ENCODE peak calls at places on chromosomes 1 and 21, in seven cellular contexts. V, J, G, X, N, Q and O are unnamed samples.

GRCh38 chr1:175072131-175072941 is 4.7 kb downstream of the TNN start:
- DNase-seq in V (peak; percentile 59), J (peak; percentile 47), G (peak; percentile 49), X (peak; percentile 5), N (peak; percentile 58), Q (no peak), O (peak; percentile 58)

GRCh38 chr1:35555212-35555584 is 2.0 kb downstream of the KIAA0319L start:
- DNase-seq in V (no peak), J (no peak), G (no peak), X (no peak), N (no peak), Q (no peak), O (no peak)

GRCh38 chr1:212035835-212036605 is 472 bp downstream of the DTL start:
- DNase-seq in V (no peak), J (no peak), G (no peak), X (no peak), N (no peak), Q (no peak), O (no peak)

GRCh38 chr1:201266774-201267173 is 16.5 kb upstream of the PKP1 start:
- DNase-seq in V (no peak), J (peak; percentile 87), G (no peak), X (peak; percentile 4), N (no peak), Q (no peak), O (peak; percentile 86)

GRCh38 chr1:167881786-167882185 is 32.1 kb downstream of the ADCY10 start:
- DNase-seq in V (no peak), J (peak; percentile 53), G (no peak), X (no peak), N (no peak), Q (no peak), O (no peak)

GRCh38 chr1:57889686-57890360 is 466.0 kb upstream of the DAB1 start:
- DNase-seq in V (no peak), J (no peak), G (no peak), X (no peak), N (no peak), Q (no peak), O (no peak)

GRCh38 chr1:115364044-115364775 is 26.2 kb upstream of the NGF start:
- DNase-seq in V (no peak), J (peak; percentile 70), G (peak; percentile 46), X (no peak), N (peak; percentile 58), Q (no peak), O (peak; percentile 66)

GRCh38 chr1:157252473-157252872 is 114.3 kb upstream of the ETV3 start:
- DNase-seq in V (no peak), J (no peak), G (no peak), X (no peak), N (no peak), Q (no peak), O (no peak)

GRCh38 chr1:216739771-216740170 is 16.5 kb upstream of the ESRRG start:
- DNase-seq in V (no peak), J (no peak), G (no peak), X (no peak), N (no peak), Q (no peak), O (no peak)

GRCh38 chr1:62263006-62263812 is 56.0 kb downstream of the KANK4 start:
- DNase-seq in V (no peak), J (no peak), G (no peak), X (no peak), N (no peak), Q (no peak), O (no peak)

GRCh38 chr21:43345746-43346409 is 81.1 kb downstream of the SIK1 start:
- DNase-seq in V (no peak), J (peak; percentile 34), G (no peak), X (no peak), N (no peak), Q (no peak), O (no peak)

GRCh38 chr1:63691672-63692425 is 82.0 kb upstream of the ROR1 start:
- DNase-seq in V (peak; percentile 86), J (peak; percentile 82), G (peak; percentile 65), X (peak; percentile 83), N (peak; percentile 42), Q (no peak), O (peak; percentile 84)

GRCh38 chr1:2803931-2804627 is 2.6 kb upstream of the TTC34 start:
- DNase-seq in V (no peak), J (no peak), G (no peak), X (no peak), N (no peak), Q (no peak), O (no peak)

GRCh38 chr21:39085843-39086415 is 97.3 kb downstream of the PSMG1 start:
- DNase-seq in V (no peak), J (no peak), G (no peak), X (no peak), N (no peak), Q (no peak), O (no peak)

GRCh38 chr1:196344462-196344861 is 263.8 kb downstream of the KCNT2 start:
- DNase-seq in V (no peak), J (no peak), G (no peak), X (no peak), N (no peak), Q (no peak), O (no peak)

GRCh38 chr21:45551816-45552695 is 9.8 kb upstream of the SLC19A1 start:
- DNase-seq in V (no peak), J (no peak), G (no peak), X (no peak), N (no peak), Q (no peak), O (no peak)

GRCh38 chr1:203325418-203326091 is 20.2 kb downstream of the BTG2 start:
- DNase-seq in V (peak; percentile 71), J (no peak), G (peak; percentile 69), X (no peak), N (no peak), Q (no peak), O (no peak)

GRCh38 chr1:96710708-96711477 is 10.7 kb upstream of the PTBP2 start:
- DNase-seq in V (no peak), J (peak; percentile 10), G (no peak), X (no peak), N (no peak), Q (no peak), O (peak; percentile 22)

GRCh38 chr1:172322219-172323061 is 98.0 kb upstream of the C1orf105 start:
- DNase-seq in V (peak; percentile 21), J (peak; percentile 82), G (peak; percentile 37), X (peak; percentile 85), N (peak; percentile 67), Q (no peak), O (peak; percentile 65)

GRCh38 chr1:235105051-235106043 is 23.3 kb downstream of the TOMM20 start:
- DNase-seq in V (no peak), J (peak; percentile 22), G (no peak), X (no peak), N (no peak), Q (no peak), O (no peak)

GRCh38 chr1:234780531-234781162 is 170.7 kb upstream of the IRF2BP2 start:
- DNase-seq in V (no peak), J (no peak), G (no peak), X (no peak), N (no peak), Q (no peak), O (peak; percentile 33)

GRCh38 chr1:167441222-167441621 is 77.1 kb downstream of the CD247 start:
- DNase-seq in V (no peak), J (no peak), G (no peak), X (no peak), N (no peak), Q (no peak), O (no peak)

GRCh38 chr1:12143631-12144155 is 23.1 kb upstream of the TNFRSF1B start:
- DNase-seq in V (peak; percentile 70), J (peak; percentile 98), G (peak; percentile 74), X (no peak), N (peak; percentile 72), Q (no peak), O (no peak)

GRCh38 chr1:27346991-27347627 is 5.3 kb downstream of the SYTL1 start:
- DNase-seq in V (no peak), J (no peak), G (no peak), X (no peak), N (no peak), Q (no peak), O (no peak)

GRCh38 chr1:18965206-18966173 is 9.0 kb upstream of the IFFO2 start:
- DNase-seq in V (no peak), J (peak; percentile 73), G (no peak), X (no peak), N (no peak), Q (no peak), O (peak; percentile 83)

GRCh38 chr1:20399606-20400180 is 86.3 kb downstream of the CAMK2N1 start:
- DNase-seq in V (no peak), J (no peak), G (no peak), X (no peak), N (no peak), Q (no peak), O (no peak)